ENCODE peak calls at places on chromosomes 11 and 22, in four cellular contexts. W is COR-L47; G is GM04504; H is stimulated activated CD8-positive, alpha-beta memory T cell treated with anti-CD3 and anti-CD28 coated beads, Interleukin-4, amount 100 ng/mL, for 4 hours. K is an unnamed sample.
A peak's percentile ranks its signal among the peaks of the same experiment; 100 is the strongest.

GRCh38 chr11:65546217-65546958 is 11.8 kb downstream of the LTBP3 start:
- DNase-seq in W (peak; percentile 82), G (no peak), H (peak; percentile 98), K (no peak)

GRCh38 chr11:43943357-43943930 is 1.0 kb downstream of the C11orf96 start:
- DNase-seq in W (no peak), G (no peak), H (no peak), K (no peak)

GRCh38 chr11:76910620-76911414 is 50.1 kb downstream of the ACER3 start:
- DNase-seq in W (no peak), G (no peak), H (no peak), K (no peak)

GRCh38 chr11:130070829-130071205 is 1.1 kb downstream of the APLP2 start:
- DNase-seq in W (no peak), G (no peak), H (no peak), K (no peak)

GRCh38 chr11:71086687-71087258 is 165.6 kb downstream of the SHANK2 start:
- DNase-seq in W (peak; percentile 61), G (no peak), H (no peak), K (no peak)

GRCh38 chr22:44486538-44486937 is 11.5 kb downstream of the RTL6 start:
- DNase-seq in W (no peak), G (no peak), H (no peak), K (no peak)

GRCh38 chr22:47835726-47836125 is 1073.3 kb downstream of the TBC1D22A start:
- DNase-seq in W (no peak), G (peak; percentile 39), H (no peak), K (no peak)

GRCh38 chr22:20427104-20427944 is 10.3 kb downstream of the SCARF2 start:
- DNase-seq in W (no peak), G (no peak), H (no peak), K (no peak)

GRCh38 chr11:8426076-8426475 is 162.4 kb upstream of the LMO1 start:
- DNase-seq in W (no peak), G (no peak), H (no peak), K (no peak)

GRCh38 chr11:61126266-61126665 is 24.0 kb downstream of the CD5 start:
- DNase-seq in W (no peak), G (no peak), H (no peak), K (no peak)

GRCh38 chr22:39537981-39538380 is 5.4 kb upstream of the RPS19BP1 start:
- DNase-seq in W (no peak), G (no peak), H (no peak), K (no peak)

GRCh38 chr11:932435-932834 is 6.8 kb downstream of the AP2A2 start:
- DNase-seq in W (no peak), G (no peak), H (no peak), K (no peak)

GRCh38 chr11:124656759-124657627 is 16.5 kb downstream of the SIAE start:
- DNase-seq in W (no peak), G (no peak), H (no peak), K (peak; percentile 82)

GRCh38 chr22:32643246-32643645 is 158.3 kb upstream of the TIMP3 start:
- DNase-seq in W (no peak), G (no peak), H (no peak), K (no peak)

GRCh38 chr11:123479048-123479837 is 49.2 kb downstream of the GRAMD1B start:
- DNase-seq in W (no peak), G (no peak), H (no peak), K (no peak)

GRCh38 chr11:8792636-8793035 is 110.0 kb downstream of the RPL27A start:
- DNase-seq in W (no peak), G (no peak), H (no peak), K (no peak)

GRCh38 chr11:77101043-77101537 is 1.6 kb upstream of the OMP start:
- DNase-seq in W (no peak), G (no peak), H (no peak), K (no peak)

GRCh38 chr11:1338201-1339065 is 29.0 kb upstream of the TOLLIP start:
- DNase-seq in W (no peak), G (no peak), H (no peak), K (peak; percentile 23)

GRCh38 chr11:122235615-122236014 is 119.6 kb upstream of the BLID start:
- DNase-seq in W (no peak), G (peak; percentile 95), H (no peak), K (no peak)

GRCh38 chr22:29117799-29118477 is 45.1 kb downstream of the KREMEN1 start:
- DNase-seq in W (no peak), G (no peak), H (no peak), K (no peak)

GRCh38 chr11:407651-408080 is 7.1 kb downstream of the SIGIRR start:
- DNase-seq in W (no peak), G (no peak), H (no peak), K (no peak)

GRCh38 chr11:10725114-10725906 is 25.7 kb upstream of the CTR9 start:
- DNase-seq in W (no peak), G (peak; percentile 47), H (no peak), K (no peak)

GRCh38 chr11:61917043-61917356 is 366 bp downstream of the RAB3IL1 start:
- DNase-seq in W (no peak), G (no peak), H (no peak), K (no peak)

GRCh38 chr11:128478305-128478704 is 109.1 kb downstream of the ETS1 start:
- DNase-seq in W (no peak), G (no peak), H (no peak), K (no peak)

GRCh38 chr11:5204787-5205186 is 4.3 kb upstream of the OR51V1 start:
- DNase-seq in W (peak; percentile 1), G (peak; percentile 46), H (no peak), K (no peak)

GRCh38 chr11:122696662-122697061 is 41.1 kb downstream of the UBASH3B start:
- DNase-seq in W (no peak), G (no peak), H (peak; percentile 50), K (no peak)

GRCh38 chr22:44632823-44633478 is 69.1 kb upstream of the PRR5 start:
- DNase-seq in W (no peak), G (no peak), H (no peak), K (no peak)

GRCh38 chr11:66856496-66857233 is at the start of gene LRFN4:
- DNase-seq in W (peak; percentile 66), G (no peak), H (peak; percentile 56), K (no peak)

GRCh38 chr22:24011735-24012068 is 598 bp downstream of the CABIN1 start:
- DNase-seq in W (no peak), G (peak; percentile 1), H (no peak), K (no peak)

GRCh38 chr11:8263109-8263768 is 439 bp downstream of the LMO1 start:
- DNase-seq in W (no peak), G (no peak), H (no peak), K (no peak)

GRCh38 chr11:70398834-70399680 is 728 bp downstream of the CTTN start:
- DNase-seq in W (no peak), G (no peak), H (no peak), K (no peak)

GRCh38 chr11:59261150-59261549 is 48.4 kb upstream of the MPEG1 start:
- DNase-seq in W (peak; percentile 77), G (no peak), H (no peak), K (no peak)

GRCh38 chr11:46003647-46004046 is 81.2 kb downstream of the LARGE2 start:
- DNase-seq in W (no peak), G (no peak), H (no peak), K (peak; percentile 62)